ENCODE peak calls at places on chromosomes 16 and 17, in six cellular contexts. One of them, this sample, is unnamed.
A peak's percentile ranks its signal among the peaks of the same experiment; 100 is the strongest.

GRCh38 chr17:80892019-80892855 is 99.4 kb upstream of the CHMP6 start:
- DNase-seq in B cell: no peak
- DNase-seq in activated gamma-delta T cell treated with anti-CD3 and anti-CD28 coated beads, Interleukin-2, amount 50 U/mL, for 16 hours: peak; percentile 59
- DNase-seq in lower leg skin: no peak
- DNase-seq in T-helper 2 cell: peak; percentile 81
- DNase-seq in amniotic stem cell: peak; percentile 75
- DNase-seq in this sample: no peak

GRCh38 chr16:74865922-74866598 is 91.4 kb upstream of the FA2H start:
- DNase-seq in T-helper 2 cell: no peak
- DNase-seq in lower leg skin: no peak
- DNase-seq in amniotic stem cell: no peak
- DNase-seq in B cell: no peak
- DNase-seq in activated gamma-delta T cell treated with anti-CD3 and anti-CD28 coated beads, Interleukin-2, amount 50 U/mL, for 16 hours: no peak
- DNase-seq in this sample: no peak

GRCh38 chr17:35080536-35080935 is 17.0 kb upstream of the RFFL start:
- DNase-seq in lower leg skin: no peak
- DNase-seq in B cell: no peak
- DNase-seq in T-helper 2 cell: no peak
- DNase-seq in activated gamma-delta T cell treated with anti-CD3 and anti-CD28 coated beads, Interleukin-2, amount 50 U/mL, for 16 hours: no peak
- DNase-seq in amniotic stem cell: no peak
- DNase-seq in this sample: peak; percentile 50

GRCh38 chr16:87626905-87627304 is 24.6 kb downstream of the JPH3 start:
- DNase-seq in lower leg skin: no peak
- DNase-seq in B cell: no peak
- DNase-seq in amniotic stem cell: no peak
- DNase-seq in activated gamma-delta T cell treated with anti-CD3 and anti-CD28 coated beads, Interleukin-2, amount 50 U/mL, for 16 hours: no peak
- DNase-seq in T-helper 2 cell: no peak
- DNase-seq in this sample: no peak

GRCh38 chr17:75909051-75909811 is 4.5 kb upstream of the MRPL38 start:
- DNase-seq in amniotic stem cell: no peak
- DNase-seq in B cell: no peak
- DNase-seq in lower leg skin: no peak
- DNase-seq in activated gamma-delta T cell treated with anti-CD3 and anti-CD28 coated beads, Interleukin-2, amount 50 U/mL, for 16 hours: no peak
- DNase-seq in T-helper 2 cell: no peak
- DNase-seq in this sample: peak; percentile 87

GRCh38 chr17:48497103-48497502 is 33.7 kb downstream of the HOXB1 start:
- DNase-seq in T-helper 2 cell: no peak
- DNase-seq in activated gamma-delta T cell treated with anti-CD3 and anti-CD28 coated beads, Interleukin-2, amount 50 U/mL, for 16 hours: no peak
- DNase-seq in amniotic stem cell: no peak
- DNase-seq in B cell: no peak
- DNase-seq in lower leg skin: no peak
- DNase-seq in this sample: no peak

GRCh38 chr16:47726031-47726675 is 265.0 kb downstream of the PHKB start:
- DNase-seq in T-helper 2 cell: no peak
- DNase-seq in activated gamma-delta T cell treated with anti-CD3 and anti-CD28 coated beads, Interleukin-2, amount 50 U/mL, for 16 hours: no peak
- DNase-seq in B cell: no peak
- DNase-seq in lower leg skin: peak; percentile 23
- DNase-seq in amniotic stem cell: no peak
- DNase-seq in this sample: no peak

GRCh38 chr16:86249631-86250030 is 260.7 kb upstream of the FOXF1 start:
- DNase-seq in B cell: no peak
- DNase-seq in amniotic stem cell: no peak
- DNase-seq in T-helper 2 cell: no peak
- DNase-seq in activated gamma-delta T cell treated with anti-CD3 and anti-CD28 coated beads, Interleukin-2, amount 50 U/mL, for 16 hours: no peak
- DNase-seq in lower leg skin: peak; percentile 65
- DNase-seq in this sample: no peak

GRCh38 chr17:18950944-18951905 is 740 bp upstream of the SLC5A10 start:
- DNase-seq in B cell: no peak
- DNase-seq in activated gamma-delta T cell treated with anti-CD3 and anti-CD28 coated beads, Interleukin-2, amount 50 U/mL, for 16 hours: no peak
- DNase-seq in lower leg skin: no peak
- DNase-seq in amniotic stem cell: no peak
- DNase-seq in T-helper 2 cell: no peak
- DNase-seq in this sample: no peak

GRCh38 chr17:79519601-79520000 is 91.2 kb downstream of the RBFOX3 start:
- DNase-seq in lower leg skin: no peak
- DNase-seq in activated gamma-delta T cell treated with anti-CD3 and anti-CD28 coated beads, Interleukin-2, amount 50 U/mL, for 16 hours: no peak
- DNase-seq in T-helper 2 cell: no peak
- DNase-seq in amniotic stem cell: no peak
- DNase-seq in B cell: no peak
- DNase-seq in this sample: no peak

GRCh38 chr16:29011851-29012250 is 27.0 kb downstream of the LAT start:
- DNase-seq in lower leg skin: no peak
- DNase-seq in B cell: no peak
- DNase-seq in activated gamma-delta T cell treated with anti-CD3 and anti-CD28 coated beads, Interleukin-2, amount 50 U/mL, for 16 hours: no peak
- DNase-seq in amniotic stem cell: no peak
- DNase-seq in T-helper 2 cell: no peak
- DNase-seq in this sample: no peak

GRCh38 chr17:75752405-75753192 is 12.4 kb downstream of the GALK1 start:
- DNase-seq in T-helper 2 cell: no peak
- DNase-seq in B cell: no peak
- DNase-seq in lower leg skin: no peak
- DNase-seq in activated gamma-delta T cell treated with anti-CD3 and anti-CD28 coated beads, Interleukin-2, amount 50 U/mL, for 16 hours: no peak
- DNase-seq in amniotic stem cell: no peak
- DNase-seq in this sample: peak; percentile 65

GRCh38 chr17:45265823-45266222 is 3.9 kb upstream of the SPATA32 start:
- DNase-seq in T-helper 2 cell: no peak
- DNase-seq in activated gamma-delta T cell treated with anti-CD3 and anti-CD28 coated beads, Interleukin-2, amount 50 U/mL, for 16 hours: no peak
- DNase-seq in B cell: no peak
- DNase-seq in lower leg skin: no peak
- DNase-seq in amniotic stem cell: peak; percentile 60
- DNase-seq in this sample: no peak

GRCh38 chr17:14903810-14904209 is 361.3 kb downstream of the PMP22 start:
- DNase-seq in amniotic stem cell: no peak
- DNase-seq in activated gamma-delta T cell treated with anti-CD3 and anti-CD28 coated beads, Interleukin-2, amount 50 U/mL, for 16 hours: no peak
- DNase-seq in B cell: no peak
- DNase-seq in lower leg skin: no peak
- DNase-seq in T-helper 2 cell: no peak
- DNase-seq in this sample: no peak

This sample was measured in OCI-LY7.